ENCODE peak calls at places on chromosomes 3 and 15, in four cellular contexts. S is K562, I is HepG2, H is GM12878. N is an unnamed sample.

GRCh38 chr3:76111808-76112207 is 326.5 kb upstream of the ZNF717 start:
- DNase-seq in H (no peak), I (no peak), S (no peak), N (no peak)

GRCh38 chr3:23623841-23624240 is 181.9 kb upstream of the UBE2E1 start:
- DNase-seq in S (no peak), H (no peak), I (no peak), N (no peak)

GRCh38 chr15:39756806-39757522 is 25.7 kb downstream of the FSIP1 start:
- DNase-seq in S (peak), H (no peak), I (peak), N (no peak)

GRCh38 chr15:78429477-78429876 is 8.5 kb upstream of the IREB2 start:
- DNase-seq in I (peak), H (no peak), S (no peak), N (no peak)

GRCh38 chr15:27043770-27044169 is 72.8 kb downstream of the GABRG3 start:
- DNase-seq in H (no peak), S (no peak), I (no peak), N (no peak)

GRCh38 chr3:113263020-113263419 is 51.7 kb downstream of the BOC start:
- DNase-seq in I (no peak), S (no peak), H (no peak), N (no peak)

GRCh38 chr3:154275308-154275707 is 49.0 kb downstream of the DHX36 start:
- DNase-seq in H (no peak), S (no peak), I (no peak), N (no peak)

GRCh38 chr3:23949784-23950183 is 4.7 kb downstream of the NR1D2 start:
- DNase-seq in H (peak), S (peak), I (peak), N (no peak)

GRCh38 chr3:40550168-40550567 is 25.4 kb downstream of the ZNF621 start:
- DNase-seq in H (no peak), S (no peak), I (no peak), N (no peak)

GRCh38 chr3:65979152-65979551 is 59.6 kb downstream of the MAGI1 start:
- DNase-seq in S (no peak), H (no peak), I (no peak), N (no peak)

GRCh38 chr15:100703671-100704070 is 101.3 kb downstream of the ASB7 start:
- DNase-seq in H (peak), S (no peak), I (no peak), N (no peak)

DNA sequence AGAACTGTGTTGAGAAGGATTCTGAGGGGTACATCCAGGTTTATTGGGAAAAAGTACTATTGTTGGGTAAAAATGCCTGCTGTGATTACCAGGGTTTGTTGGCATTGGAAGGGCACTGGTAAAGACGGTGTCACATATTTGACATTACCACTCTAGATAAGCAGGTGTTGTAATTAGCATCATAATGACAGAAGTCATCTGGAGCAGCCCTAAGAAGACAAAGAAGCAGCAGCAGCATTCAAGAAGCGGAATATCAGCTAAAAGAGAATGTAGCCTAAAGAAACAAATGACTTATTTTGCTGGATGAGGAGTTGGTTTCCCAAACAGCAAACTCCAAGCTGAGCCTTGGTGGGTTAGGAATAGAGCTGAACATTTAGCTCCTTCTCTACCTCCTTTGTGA is 30.5 kb upstream of the ZFAND6 start:
- DNase-seq in S (no peak), I (no peak), H (no peak), N (no peak)
- TF ChIP-seq USF2 in S (no peak), I (no peak), H (no peak), N (no peak)

DNA sequence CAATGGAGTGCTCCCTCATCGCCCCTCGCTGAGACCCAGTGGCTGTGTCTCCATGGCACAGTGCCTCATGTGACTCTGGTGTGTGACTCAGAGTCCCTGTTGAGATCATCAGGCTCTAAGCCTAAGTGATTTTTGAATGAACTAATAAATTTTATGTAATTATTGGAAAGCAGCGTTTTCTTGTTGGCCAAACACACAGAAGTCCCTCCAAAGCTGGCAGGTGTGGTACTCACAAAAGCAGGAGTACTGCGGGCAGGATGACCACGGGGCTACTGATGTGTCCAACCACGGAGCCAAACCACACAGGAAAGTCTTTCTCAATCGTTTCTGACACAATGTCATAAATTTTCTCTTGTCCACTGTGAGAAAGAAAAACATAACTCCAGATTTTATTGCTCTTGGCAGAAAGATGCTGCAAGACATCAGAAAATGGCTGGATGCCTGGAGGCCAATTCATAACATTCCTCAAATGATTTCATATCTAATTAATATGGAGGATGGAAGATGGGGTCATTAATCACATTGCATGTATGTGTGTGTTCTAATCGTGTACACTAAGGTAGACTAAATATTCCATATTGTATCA is 14.6 kb upstream of the STARD5 start:
- DNase-seq in S (no peak), I (no peak), H (no peak), N (no peak)
- TF ChIP-seq CREM in S (no peak), I (no peak), H (no peak), N (no peak)

DNA sequence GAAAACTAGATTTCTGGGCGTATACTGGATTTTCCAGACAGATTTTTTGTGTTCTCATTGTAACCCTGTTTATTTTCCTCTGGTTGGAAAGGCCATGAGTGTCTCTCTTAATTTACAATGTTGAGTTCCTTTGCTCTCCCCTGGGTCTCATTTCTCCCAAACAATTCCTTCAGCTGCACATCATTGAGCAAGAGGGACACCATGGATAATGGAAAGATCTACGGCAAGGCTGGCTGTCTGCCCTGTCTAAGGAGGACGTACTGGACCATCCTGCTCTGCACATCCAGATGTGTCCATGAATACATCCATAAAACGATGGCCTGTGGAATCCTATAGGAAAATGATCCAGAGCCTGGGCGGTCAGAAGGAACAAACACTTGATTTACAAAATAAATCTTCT is 258.1 kb upstream of the MCTP2 start:
- DNase-seq in I (no peak), H (no peak), S (no peak), N (no peak)
- TF ChIP-seq USF2 in I (no peak), H (no peak), S (no peak), N (no peak)

DNA sequence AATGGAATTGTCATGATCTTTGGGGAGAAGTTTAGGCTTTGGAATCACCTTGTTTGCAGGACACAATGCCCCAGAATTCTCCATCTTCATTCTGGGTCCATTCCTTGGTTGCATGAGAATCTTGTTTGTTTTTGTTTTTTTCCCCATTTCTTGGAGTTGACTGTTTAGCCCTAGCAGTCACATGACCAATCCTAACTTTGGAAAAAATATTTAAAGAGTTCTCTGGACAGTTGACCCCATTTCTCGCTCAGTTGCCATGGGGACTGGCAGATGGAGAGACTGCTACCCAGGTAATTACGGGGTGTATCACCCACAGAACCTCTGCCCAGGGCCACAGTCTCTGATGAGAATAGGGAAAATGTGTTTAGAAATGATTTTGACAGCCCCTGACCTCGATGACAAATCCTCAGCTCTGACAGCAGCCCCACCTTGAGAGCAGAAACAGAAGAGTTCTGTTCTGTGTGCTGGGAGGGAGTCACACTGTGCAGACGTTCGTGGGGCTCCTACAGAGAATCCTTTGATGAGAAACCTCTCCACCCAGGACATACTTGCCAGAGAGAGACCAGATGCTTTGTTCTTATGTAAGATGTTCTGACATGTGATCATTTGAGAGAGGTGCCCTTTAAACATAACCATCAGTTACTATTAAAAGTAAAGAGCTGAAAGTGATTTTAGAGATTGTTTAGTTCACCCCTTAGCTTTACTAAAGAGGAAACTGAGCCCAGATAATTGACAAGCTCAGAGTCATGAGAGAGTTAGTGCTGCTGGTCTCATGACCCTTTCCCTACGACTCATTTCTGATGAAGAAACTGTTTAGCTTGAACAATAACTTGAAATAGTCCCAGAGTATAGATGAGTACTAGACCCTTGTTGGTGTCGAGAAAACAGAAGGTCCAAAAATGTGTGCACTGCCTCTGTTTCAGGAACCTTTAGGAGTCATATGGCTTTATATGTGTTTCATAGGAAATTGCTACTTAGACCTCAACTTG is 57.9 kb downstream of the IL16 start:
- DNase-seq in I (no peak), H (no peak), S (no peak), N (no peak)
- TF ChIP-seq CREM in I (no peak), H (no peak), S (no peak), N (no peak)

DNA sequence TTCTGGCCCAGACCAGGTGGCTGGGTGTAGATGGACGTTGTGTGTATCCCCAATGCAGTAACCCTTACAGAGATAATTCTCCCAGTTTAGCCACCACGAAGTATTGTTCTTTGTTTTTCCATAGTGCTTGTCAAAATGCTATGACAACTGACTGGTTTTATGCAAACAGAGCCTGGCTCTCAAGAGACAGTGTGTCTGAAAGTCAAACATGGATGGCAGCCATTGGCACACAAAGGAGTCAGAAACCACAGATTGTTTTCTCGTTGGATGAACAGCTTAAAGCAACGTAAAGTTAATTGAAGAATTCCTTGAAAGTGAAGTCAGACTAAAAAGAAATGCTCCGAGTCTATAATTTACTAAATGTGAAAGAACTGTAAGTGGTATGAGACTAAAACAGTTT is 91.2 kb downstream of the FILIP1L start:
- DNase-seq in I (peak), S (no peak), H (no peak), N (no peak)
- TF ChIP-seq USF2 in I (no peak), S (no peak), H (no peak), N (no peak)

DNA sequence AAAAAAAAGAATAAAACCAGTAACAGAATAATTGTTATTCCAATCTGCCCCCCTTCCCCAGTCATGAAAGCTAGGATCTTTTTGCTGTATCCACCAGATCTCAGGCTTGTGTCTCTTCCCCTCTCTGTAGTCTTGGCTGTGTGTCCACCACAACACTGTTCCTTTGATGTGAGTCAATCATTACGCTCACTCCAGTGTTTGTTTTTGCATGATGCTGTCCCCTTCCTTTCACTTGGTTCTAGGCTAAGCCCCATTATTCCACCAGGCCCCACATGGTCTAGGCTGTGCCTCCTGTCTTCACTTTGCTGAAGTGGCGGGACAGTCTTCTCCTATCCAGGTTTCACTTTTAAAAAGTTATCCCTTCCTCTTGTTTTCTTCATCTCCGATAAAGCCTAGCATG is 13.6 kb downstream of the ACKR2 start:
- DNase-seq in I (peak), H (no peak), S (no peak), N (no peak)
- TF ChIP-seq CREM in I (peak), H (no peak), S (no peak), N (no peak)

GRCh38 chr3:106428565-106428994 is 559.8 kb upstream of the CBLB start:
- DNase-seq in S (peak), I (no peak), H (no peak), N (no peak)
- TF ChIP-seq USF2 in S (no peak), I (no peak), H (no peak), N (no peak)

GRCh38 chr3:55333923-55334322 is 153.2 kb downstream of the WNT5A start:
- DNase-seq in H (no peak), I (no peak), S (no peak), N (no peak)
- TF ChIP-seq CREM in H (no peak), I (no peak), S (no peak), N (no peak)

GRCh38 chr3:14151471-14152083 is 26.7 kb downstream of the TMEM43 start:
- DNase-seq in S (no peak), H (no peak), I (no peak), N (no peak)

GRCh38 chr3:14153663-14154062 is 24.7 kb downstream of the XPC start:
- DNase-seq in H (no peak), S (no peak), I (no peak), N (no peak)

GRCh38 chr3:14152233-14152962 is 26.0 kb downstream of the XPC start:
- DNase-seq in S (peak), H (no peak), I (no peak), N (no peak)

GRCh38 chr3:14154242-14154641 is 24.2 kb downstream of the XPC start:
- DNase-seq in H (no peak), I (no peak), S (no peak), N (no peak)

DNA sequence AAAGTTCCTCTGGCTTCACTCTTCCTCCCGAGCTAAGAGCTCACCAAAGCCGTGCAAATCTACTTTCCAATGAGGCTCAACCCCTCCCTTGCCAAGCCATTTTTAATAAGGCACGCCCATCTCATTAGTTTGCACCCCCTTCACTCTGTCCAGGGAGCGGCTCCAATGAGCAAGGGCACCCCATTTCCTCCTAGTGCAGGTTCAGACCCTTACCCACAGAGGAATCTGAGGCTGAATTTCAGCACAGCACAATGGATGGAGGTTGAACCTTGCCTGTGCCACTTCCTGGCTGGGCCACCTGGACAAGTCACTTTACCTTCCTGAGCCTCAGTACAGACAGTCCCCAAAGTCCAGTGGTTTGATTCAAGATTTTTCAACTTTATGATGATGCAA is 25.4 kb downstream of the XPC start:
- DNase-seq in S (no peak), I (no peak), H (no peak), N (no peak)
- TF ChIP-seq USF2 in S (no peak), I (no peak), H (no peak), N (no peak)

GRCh38 chr15:56988219-56988618 is 69.8 kb downstream of the TCF12 start:
- DNase-seq in S (no peak), I (no peak), H (no peak), N (no peak)
- TF ChIP-seq CREM in S (no peak), I (no peak), H (no peak), N (no peak)

N was measured in WTC11.